ENCODE peak calls at places on chromosomes 5 and 9, in seven cellular contexts. E is thoracic aorta, R is esophagus muscularis mucosa, L is astrocyte, S is aorta, F is uterus, U is body of pancreas. J is an unnamed sample. For H3K36me3, the result is how much of the 10 kb centered on the place peaks cover.

GRCh38 chr9:27447036-27447700 is 76.9 kb upstream of the IFNK start:
- DNase-seq in F (no peak), E (no peak), U (no peak), S (no peak), R (no peak), L (no peak), J (no peak)

GRCh38 chr9:22425551-22425950 is 21.1 kb upstream of the DMRTA1 start:
- DNase-seq in U (no peak), S (no peak), F (no peak), L (no peak), R (no peak), E (no peak), J (no peak)

GRCh38 chr5:176895350-176895749 is 3.8 kb downstream of the HK3 start:
- DNase-seq in R (no peak), S (no peak), E (no peak), L (no peak), U (no peak), F (no peak), J (no peak)

GRCh38 chr9:37918665-37919165 is 14.8 kb upstream of the SLC25A51 start:
- DNase-seq in U (no peak), F (no peak), E (no peak), L (no peak), S (no peak), R (no peak), J (no peak)

GRCh38 chr9:91776409-91777365 is 173.3 kb downstream of the ROR2 start:
- DNase-seq in S (no peak), F (no peak), L (peak), U (no peak), E (no peak), R (peak), J (no peak)

GRCh38 chr9:6827370-6827949 is 69.7 kb downstream of the KDM4C start:
- DNase-seq in R (no peak), S (no peak), U (peak), L (peak), F (no peak), E (no peak), J (peak)

GRCh38 chr9:114898741-114899140 is 31.6 kb downstream of the TNFSF8 start:
- DNase-seq in L (no peak), F (no peak), R (no peak), U (peak), E (no peak), S (peak), J (peak)

GRCh38 chr5:534743-535671 is 10.8 kb upstream of the SLC9A3 start:
- DNase-seq in U (no peak), R (no peak), S (peak), L (no peak), F (no peak), E (no peak), J (no peak)

GRCh38 chr5:179314606-179315355 is 30.5 kb downstream of the ADAMTS2 start:
- DNase-seq in E (no peak), L (no peak), U (no peak), S (peak), R (no peak), F (peak), J (no peak)

GRCh38 chr5:83184534-83184933 is 107.2 kb downstream of the XRCC4 start:
- DNase-seq in R (no peak), S (no peak), E (no peak), L (no peak), U (no peak), F (no peak), J (no peak)

GRCh38 chr9:83146325-83146724 is 83.4 kb upstream of the RASEF start:
- DNase-seq in E (no peak), U (no peak), S (no peak), L (no peak), F (no peak), R (no peak), J (no peak)

GRCh38 chr9:86126998-86127972 is 27.9 kb upstream of the GOLM1 start:
- DNase-seq in U (peak), E (no peak), S (peak), F (no peak), R (no peak), L (peak), J (no peak)

GRCh38 chr9:83630938-83631457 is 8.1 kb downstream of the IDNK start:
- DNase-seq in E (no peak), R (no peak), F (no peak), L (peak), S (no peak), U (no peak), J (no peak)

GRCh38 chr9:115121140-115121710 is 3.3 kb upstream of the TNC start:
- DNase-seq in S (no peak), L (peak), E (no peak), F (no peak), R (no peak), U (no peak), J (no peak)

GRCh38 chr9:126513159-126514036 is 100.3 kb upstream of the LMX1B start:
- DNase-seq in S (no peak), E (no peak), U (no peak), R (no peak), F (no peak), L (no peak), J (no peak)

GRCh38 chr9:19456996-19457693 is 48.3 kb downstream of the ACER2 start:
- DNase-seq in S (peak), E (no peak), U (peak), F (peak), R (peak), L (peak), J (peak)

GRCh38 chr9:75907329-75907728 is 16.9 kb downstream of the PCSK5 start:
- DNase-seq in E (no peak), L (peak), R (no peak), F (no peak), U (no peak), S (no peak), J (no peak)

GRCh38 chr5:16687898-16688297 is 71.1 kb upstream of the RETREG1 start:
- DNase-seq in R (no peak), U (no peak), E (no peak), F (no peak), L (no peak), S (no peak), J (no peak)
- H3K36me3 ChIP-seq in R (under half), U (under half), E (under half), F (under half), L (under half), S (under half), J (under half)

DNA sequence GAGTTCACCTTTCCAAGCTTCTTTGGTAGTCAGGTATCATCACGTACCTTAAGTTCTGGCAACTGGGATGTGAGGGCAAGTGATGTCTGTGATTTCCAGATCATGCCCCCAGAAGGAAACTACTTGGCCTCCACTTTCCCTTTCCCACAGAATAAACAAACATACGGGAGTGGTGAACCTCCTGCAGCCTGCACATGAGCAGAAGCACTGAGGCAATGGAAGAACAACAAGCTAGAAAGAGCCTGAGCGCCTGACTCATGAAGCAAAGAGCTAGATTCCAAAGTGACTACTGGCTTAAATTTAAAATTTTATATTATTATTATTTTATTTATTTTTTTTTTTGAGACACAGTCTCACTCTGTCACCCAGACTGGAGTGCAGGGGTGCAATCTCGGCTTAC is 35.0 kb downstream of the ARL15 start:
- DNase-seq in F (no peak), U (no peak), S (no peak), E (no peak), L (no peak), R (peak), J (no peak)
- H3K4me3 ChIP-seq in F (no peak), U (no peak), S (no peak), E (no peak), L (no peak), R (no peak), J (no peak)

DNA sequence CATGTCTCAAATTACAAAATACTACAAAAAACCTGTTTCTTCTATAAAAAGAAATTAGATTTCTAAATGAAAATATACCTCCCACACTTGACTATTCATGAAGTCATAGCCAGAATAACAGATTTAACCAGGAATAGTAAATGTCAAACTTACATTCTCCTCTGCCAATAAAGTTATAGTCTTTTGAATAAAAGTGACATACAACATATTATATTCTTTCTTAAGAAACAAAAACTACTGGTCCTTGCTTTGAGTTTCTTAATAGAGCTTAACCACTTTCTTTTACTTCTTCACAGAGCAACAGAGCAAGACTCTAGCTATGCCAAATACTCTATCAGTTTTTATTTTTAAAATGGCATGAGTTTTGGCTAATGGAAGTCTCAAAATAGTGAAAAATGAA is 61.7 kb downstream of the DEPDC1B start:
- DNase-seq in S (no peak), U (no peak), R (no peak), F (no peak), L (no peak), E (no peak), J (no peak)
- H3K36me3 ChIP-seq in S (under half), U (under half), R (under half), F (under half), L (under half), E (under half), J (under half)

GRCh38 chr9:133992780-133993634 is 883 bp upstream of the VAV2 start:
- DNase-seq in R (peak), S (peak), F (peak), E (peak), U (peak), L (peak), J (peak)

GRCh38 chr9:133989554-133990365 is 2.4 kb downstream of the VAV2 start:
- DNase-seq in R (no peak), U (no peak), F (no peak), E (no peak), S (peak), L (no peak), J (no peak)

GRCh38 chr9:133991211-133991921 is 758 bp downstream of the VAV2 start:
- DNase-seq in E (no peak), U (no peak), F (no peak), L (no peak), S (peak), R (no peak), J (no peak)

GRCh38 chr9:133991964-133992779 is at the start of gene VAV2:
- DNase-seq in U (peak), F (peak), L (no peak), E (no peak), S (peak), R (no peak), J (peak)

DNA sequence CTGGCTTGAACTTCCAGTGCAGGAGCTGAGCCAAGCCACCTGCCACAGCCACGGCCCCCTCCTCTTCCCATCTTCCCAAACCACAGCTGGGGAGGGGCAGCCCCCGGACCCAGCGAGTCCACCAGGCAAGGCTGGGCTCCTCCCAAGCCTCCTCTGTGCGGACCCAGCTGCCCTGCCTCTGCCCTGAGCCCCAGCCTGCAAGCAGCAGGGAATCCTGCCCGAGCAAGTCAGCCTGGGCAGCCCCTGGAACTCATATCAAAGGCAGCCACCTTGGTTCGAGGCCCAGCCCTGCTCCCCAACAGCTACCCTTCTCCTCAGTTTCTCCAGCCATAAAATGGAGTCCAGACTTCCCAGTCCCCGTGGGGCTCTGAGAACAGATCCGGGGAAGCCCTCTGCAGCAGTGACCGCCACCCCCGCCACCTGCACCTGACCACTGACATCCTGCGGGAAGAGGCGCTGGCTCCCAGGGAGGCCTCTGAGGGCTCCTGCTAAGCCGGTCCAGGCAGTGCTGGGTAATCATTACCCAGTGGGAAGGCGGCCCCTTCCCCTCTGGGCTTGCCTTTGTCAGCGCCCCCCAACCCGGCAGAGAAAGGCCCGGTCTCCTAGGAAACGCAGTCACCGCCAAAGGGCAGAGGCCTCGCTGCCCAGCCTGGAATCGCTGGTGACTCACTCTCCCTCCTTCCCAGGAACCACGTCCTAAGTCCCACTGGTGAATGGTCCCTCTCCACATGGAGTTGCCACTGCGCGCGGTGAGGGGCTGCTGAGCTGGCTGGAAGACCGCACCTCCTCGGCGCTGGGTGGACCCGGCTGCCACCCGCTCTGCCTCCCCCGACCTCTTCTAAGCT is 1.5 kb downstream of the VAV2 start:
- DNase-seq in R (no peak), U (peak), L (peak), S (peak), E (no peak), F (no peak), J (no peak)
- H3K4me3 ChIP-seq in R (peak), U (peak), L (peak), S (peak), E (peak), F (peak), J (no peak)

GRCh38 chr5:180541710-180542109 is 47.5 kb downstream of the CNOT6 start:
- DNase-seq in L (no peak), S (no peak), U (no peak), E (no peak), R (no peak), F (no peak), J (no peak)

GRCh38 chr5:180545248-180545647 is 46.1 kb downstream of the SCGB3A1 start:
- DNase-seq in L (no peak), E (no peak), U (no peak), F (no peak), S (no peak), R (no peak), J (no peak)

GRCh38 chr5:180540050-180540694 is 46.0 kb downstream of the CNOT6 start:
- DNase-seq in E (no peak), L (no peak), R (no peak), F (no peak), U (no peak), S (no peak), J (no peak)
- H3K36me3 ChIP-seq in E (under half), L (under half), R (under half), F (under half), U (under half), S (under half), J (under half)

DNA sequence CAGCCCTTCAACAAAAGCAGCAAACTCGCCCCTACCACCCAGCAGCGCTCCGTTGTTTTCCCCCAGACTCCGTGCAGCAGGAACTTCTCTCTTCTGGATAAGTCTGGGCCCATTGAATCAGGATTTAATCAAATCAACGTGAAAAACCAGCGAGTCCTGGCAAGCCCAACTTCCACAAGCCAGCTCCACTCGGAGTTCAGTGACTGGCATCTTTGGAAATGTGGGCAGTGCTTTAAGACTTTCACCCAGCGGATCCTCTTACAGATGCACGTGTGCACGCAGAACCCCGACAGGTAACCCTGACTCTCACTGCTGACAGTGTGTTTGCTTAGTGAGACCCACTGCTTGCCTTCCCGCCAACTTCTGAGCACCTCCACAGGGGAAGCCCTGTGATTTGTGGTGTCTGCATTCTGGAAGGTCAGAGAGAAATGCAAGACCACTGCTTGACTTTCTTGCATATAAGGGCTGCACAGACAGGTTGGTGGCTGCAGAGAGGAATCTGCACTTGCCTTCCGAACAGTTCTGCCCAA is 81.8 kb downstream of the PRDM6 start:
- DNase-seq in L (no peak), R (no peak), E (no peak), F (no peak), U (no peak), S (no peak), J (no peak)
- H3K4me3 ChIP-seq in L (no peak), R (no peak), E (no peak), F (no peak), U (no peak), S (no peak), J (no peak)

DNA sequence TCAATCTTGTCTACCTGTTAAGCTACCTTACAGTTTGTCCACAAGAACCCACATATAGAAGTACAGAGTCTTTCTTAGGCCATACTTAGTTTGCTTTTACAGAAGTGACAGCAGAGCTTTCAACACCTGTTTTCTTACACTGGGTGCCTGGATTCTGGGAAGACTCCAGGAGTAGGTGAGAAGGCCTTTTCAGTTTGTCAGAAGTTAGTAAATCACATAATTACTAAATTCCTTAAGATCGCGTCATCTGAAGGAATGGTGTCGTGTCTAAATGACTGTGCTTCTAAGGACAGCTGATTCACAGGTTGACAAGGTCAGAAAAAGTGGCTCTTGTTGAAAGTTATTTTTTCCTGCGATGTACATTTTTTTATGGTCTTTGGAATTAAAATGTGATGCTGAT is 97.0 kb upstream of the FAM120A start:
- DNase-seq in U (no peak), R (no peak), L (peak), E (no peak), S (no peak), F (no peak), J (no peak)
- H3K36me3 ChIP-seq in U (under half), R (under half), L (under half), E (under half), S (under half), F (under half), J (under half)